ENCODE peak calls at places on chromosomes 7 and 10, in six cellular contexts. Z is stimulated activated CD4-positive, alpha-beta T cell treated with anti-CD3 and anti-CD28 coated beads, Interleukin-2, amount 100 ng/mL, for 48 hours; H is HL-60; B is GM12891; Q is NB4; L is breast epithelium. Y is an unnamed sample.

GRCh38 chr10:132840698-132841097 is 54.8 kb upstream of the NKX6-2 start:
- DNase-seq in Z (no peak), H (no peak), B (no peak), Q (no peak), L (peak), Y (no peak)

GRCh38 chr7:77481615-77482014 is 55.5 kb upstream of the PTPN12 start:
- DNase-seq in Z (no peak), H (no peak), B (no peak), Q (no peak), L (no peak), Y (no peak)

GRCh38 chr7:19146699-19147098 is 1.5 kb upstream of the FERD3L start:
- DNase-seq in Z (no peak), H (no peak), B (no peak), Q (peak), L (no peak), Y (no peak)

GRCh38 chr7:46080595-46081159 is 159.6 kb upstream of the IGFBP3 start:
- DNase-seq in Z (no peak), H (no peak), B (no peak), Q (no peak), L (no peak), Y (no peak)

GRCh38 chr10:34576789-34577188 is 238.3 kb downstream of the PARD3 start:
- DNase-seq in Z (no peak), H (no peak), B (no peak), Q (no peak), L (no peak), Y (no peak)

GRCh38 chr7:873367-874002 is 2.9 kb upstream of the GET4 start:
- DNase-seq in Z (peak), H (peak), B (peak), Q (peak), L (peak), Y (peak)

GRCh38 chr7:105691692-105692564 is 110.6 kb upstream of the EFCAB10 start:
- DNase-seq in Z (no peak), H (peak), B (no peak), Q (peak), L (peak), Y (peak)

GRCh38 chr10:130987401-130987800 is 324.1 kb downstream of the TCERG1L start:
- DNase-seq in Z (no peak), H (no peak), B (no peak), Q (no peak), L (no peak), Y (no peak)

GRCh38 chr7:10106609-10107008 is 867.1 kb upstream of the PHF14 start:
- DNase-seq in Z (no peak), H (no peak), B (no peak), Q (no peak), L (no peak), Y (no peak)

GRCh38 chr10:49409755-49410154 is 13.9 kb upstream of the DRGX start:
- DNase-seq in Z (no peak), H (no peak), B (no peak), Q (no peak), L (no peak), Y (no peak)

GRCh38 chr10:20855398-20856038 is 41.6 kb downstream of the NEBL start:
- DNase-seq in Z (no peak), H (no peak), B (no peak), Q (peak), L (no peak), Y (no peak)

GRCh38 chr10:82821043-82821442 is 946.0 kb downstream of the NRG3 start:
- DNase-seq in Z (no peak), H (no peak), B (no peak), Q (peak), L (no peak), Y (no peak)